ENCODE peak calls at places on chromosomes 5 and 9, in six cellular contexts. G, Z, V, P, T and N are unnamed samples.

GRCh38 chr5:139282195-139282557 is 11.4 kb upstream of the MATR3 start:
- DNase-seq in G (no peak), Z (no peak), V (no peak), P (no peak), T (no peak), N (no peak)

GRCh38 chr9:8651830-8652229 is 852.3 kb upstream of the DMAC1 start:
- DNase-seq in G (no peak), Z (no peak), V (no peak), P (no peak), T (no peak), N (no peak)

GRCh38 chr5:93305984-93306383 is 275.0 kb downstream of the NR2F1-AS1 start:
- DNase-seq in G (no peak), Z (no peak), V (peak; percentile 25), P (peak; percentile 3), T (no peak), N (peak; percentile 30)

GRCh38 chr5:101782352-101783087 is 513.6 kb downstream of the SLCO4C1 start:
- DNase-seq in G (no peak), Z (no peak), V (peak; percentile 42), P (no peak), T (no peak), N (no peak)

GRCh38 chr5:165630211-165630866 is 2124.9 kb downstream of the MAT2B start:
- DNase-seq in G (no peak), Z (peak; percentile 7), V (peak; percentile 82), P (peak; percentile 62), T (no peak), N (peak; percentile 85)

GRCh38 chr5:127820910-127821553 is 117.8 kb downstream of the CCDC192 start:
- DNase-seq in G (no peak), Z (no peak), V (no peak), P (no peak), T (no peak), N (no peak)

GRCh38 chr5:32680183-32680582 is 30.9 kb upstream of the NPR3 start:
- DNase-seq in G (no peak), Z (no peak), V (no peak), P (no peak), T (no peak), N (no peak)

GRCh38 chr5:145056805-145057204 is 778.3 kb downstream of the PRELID2 start:
- DNase-seq in G (no peak), Z (no peak), V (no peak), P (no peak), T (no peak), N (no peak)

GRCh38 chr9:105901514-105902109 is 207.3 kb downstream of the TMEM38B start:
- DNase-seq in G (no peak), Z (no peak), V (peak; percentile 97), P (peak; percentile 60), T (peak; percentile 23), N (peak; percentile 89)

GRCh38 chr5:4879693-4880303 is 260.3 kb upstream of the ADAMTS16 start:
- DNase-seq in G (no peak), Z (peak; percentile 53), V (peak; percentile 92), P (peak; percentile 83), T (peak; percentile 73), N (peak; percentile 80)

GRCh38 chr5:140205216-140205615 is 30.2 kb downstream of the CYSTM1 start:
- DNase-seq in G (no peak), Z (no peak), V (no peak), P (no peak), T (no peak), N (no peak)

GRCh38 chr5:93189707-93190120 is 391.3 kb downstream of the NR2F1-AS1 start:
- DNase-seq in G (no peak), Z (no peak), V (no peak), P (no peak), T (no peak), N (no peak)

GRCh38 chr9:124457887-124458431 is 7.7 kb downstream of the ADGRD2 start:
- DNase-seq in G (no peak), Z (no peak), V (no peak), P (no peak), T (no peak), N (no peak)

GRCh38 chr5:93611900-93612898 is 29.2 kb downstream of the NR2F1 start:
- DNase-seq in G (no peak), Z (no peak), V (peak; percentile 79), P (peak; percentile 72), T (no peak), N (peak; percentile 72)

GRCh38 chr5:155082401-155082800 is 68.8 kb downstream of the KIF4B start:
- DNase-seq in G (no peak), Z (no peak), V (peak; percentile 12), P (no peak), T (no peak), N (peak; percentile 82)

GRCh38 chr5:89728750-89729149 is 680.8 kb downstream of the CETN3 start:
- DNase-seq in G (no peak), Z (no peak), V (no peak), P (no peak), T (peak; percentile 12), N (no peak)

GRCh38 chr5:7518947-7519560 is 123.1 kb downstream of the ADCY2 start:
- DNase-seq in G (no peak), Z (no peak), V (peak; percentile 53), P (peak; percentile 9), T (no peak), N (peak; percentile 85)

GRCh38 chr5:14161825-14162556 is 18.8 kb downstream of the TRIO start:
- DNase-seq in G (no peak), Z (no peak), V (no peak), P (no peak), T (no peak), N (no peak)

GRCh38 chr5:126589536-126590297 is 5.3 kb downstream of the ALDH7A1 start:
- DNase-seq in G (no peak), Z (no peak), V (no peak), P (no peak), T (no peak), N (peak; percentile 40)

GRCh38 chr5:133523013-133523658 is 89.2 kb downstream of the FSTL4 start:
- DNase-seq in G (no peak), Z (no peak), V (no peak), P (no peak), T (no peak), N (peak; percentile 33)